ENCODE peak calls at places on chromosomes 3 and 15, in eight cellular contexts. A is SW480; U is HS-5; M is activated T-cell treated with anti-CD3 and anti-CD28 coated beads for 1 hour; Q is breast epithelium; O is DND-41; Y is mesenteric fat pad; X is stimulated activated CD8-positive, alpha-beta memory T cell treated with anti-CD3 and anti-CD28 coated beads, Interleukin-15, amount 100 ng/mL, for 4 hours. C is an unnamed sample.

GRCh38 chr3:27125821-27126501 is 243.2 kb downstream of the NEK10 start:
- DNase-seq in A (no peak), U (no peak), M (no peak), Q (no peak), O (no peak), Y (no peak), X (no peak), C (no peak)

GRCh38 chr15:60865507-60865906 is 363.6 kb downstream of the RORA start:
- DNase-seq in A (no peak), U (peak), M (no peak), Q (no peak), O (no peak), Y (no peak), X (no peak), C (no peak)

GRCh38 chr3:17491601-17492000 is 250.8 kb downstream of the TBC1D5 start:
- DNase-seq in A (no peak), U (peak), M (no peak), Q (no peak), O (no peak), Y (no peak), X (no peak), C (no peak)

GRCh38 chr15:27797765-27798164 is 301.4 kb downstream of the OCA2 start:
- DNase-seq in A (no peak), U (no peak), M (no peak), Q (no peak), O (no peak), Y (no peak), X (no peak), C (no peak)

GRCh38 chr3:175386630-175387029 is 527.5 kb downstream of the NAALADL2 start:
- DNase-seq in A (no peak), U (no peak), M (no peak), Q (no peak), O (no peak), Y (no peak), X (no peak), C (no peak)

GRCh38 chr15:68344600-68344999 is 67.1 kb downstream of the FEM1B start:
- DNase-seq in A (no peak), U (no peak), M (no peak), Q (no peak), O (no peak), Y (no peak), X (no peak), C (no peak)

GRCh38 chr3:165476399-165477060 is 280.3 kb upstream of the SLITRK3 start:
- DNase-seq in A (no peak), U (no peak), M (no peak), Q (no peak), O (no peak), Y (no peak), X (no peak), C (no peak)

GRCh38 chr3:194875581-194876402 is 190.1 kb downstream of the FAM43A start:
- DNase-seq in A (no peak), U (no peak), M (no peak), Q (no peak), O (no peak), Y (peak), X (no peak), C (peak)

GRCh38 chr3:158685151-158685550 is 12.7 kb upstream of the LXN start:
- DNase-seq in A (no peak), U (no peak), M (no peak), Q (no peak), O (no peak), Y (no peak), X (no peak), C (no peak)

GRCh38 chr3:141240290-141241247 is 8.9 kb downstream of the PXYLP1 start:
- DNase-seq in A (no peak), U (no peak), M (no peak), Q (no peak), O (peak), Y (no peak), X (no peak), C (peak)

GRCh38 chr3:167031364-167032049 is 348.6 kb downstream of the ZBBX start:
- DNase-seq in A (no peak), U (no peak), M (no peak), Q (no peak), O (no peak), Y (no peak), X (no peak), C (no peak)

GRCh38 chr3:52140792-52141191 is 13.4 kb downstream of the POC1A start:
- DNase-seq in A (no peak), U (no peak), M (no peak), Q (no peak), O (no peak), Y (no peak), X (no peak), C (no peak)

GRCh38 chr3:122609798-122610559 is 32.5 kb downstream of the PARP15 start:
- DNase-seq in A (peak), U (peak), M (no peak), Q (no peak), O (no peak), Y (no peak), X (no peak), C (no peak)

GRCh38 chr3:178623666-178624255 is 87.5 kb downstream of the KCNMB2 start:
- DNase-seq in A (no peak), U (no peak), M (no peak), Q (no peak), O (no peak), Y (no peak), X (no peak), C (no peak)

GRCh38 chr15:28967071-28967470 is 81.3 kb downstream of the APBA2 start:
- DNase-seq in A (no peak), U (peak), M (no peak), Q (no peak), O (no peak), Y (no peak), X (no peak), C (no peak)

GRCh38 chr3:12974316-12974715 is 98.9 kb downstream of the IQSEC1 start:
- DNase-seq in A (no peak), U (no peak), M (no peak), Q (no peak), O (no peak), Y (no peak), X (no peak), C (no peak)

GRCh38 chr3:177210744-177211502 is 13.6 kb upstream of the TBL1XR1 start:
- DNase-seq in A (no peak), U (no peak), M (no peak), Q (no peak), O (no peak), Y (no peak), X (no peak), C (no peak)

GRCh38 chr3:181570472-181570871 is 141.3 kb upstream of the SOX2 start:
- DNase-seq in A (no peak), U (no peak), M (no peak), Q (no peak), O (no peak), Y (no peak), X (no peak), C (no peak)

GRCh38 chr3:156615592-156616173 is 58.7 kb upstream of the TIPARP start:
- DNase-seq in A (no peak), U (peak), M (no peak), Q (no peak), O (no peak), Y (no peak), X (no peak), C (no peak)

GRCh38 chr3:138093721-138094120 is 21.7 kb downstream of the DZIP1L start:
- DNase-seq in A (no peak), U (no peak), M (no peak), Q (no peak), O (no peak), Y (no peak), X (no peak), C (no peak)

GRCh38 chr15:69037482-69037881 is 23.0 kb downstream of the NOX5 start:
- DNase-seq in A (no peak), U (no peak), M (no peak), Q (no peak), O (no peak), Y (no peak), X (no peak), C (no peak)

GRCh38 chr15:60683156-60683555 is 204.2 kb upstream of the ICE2 start:
- DNase-seq in A (no peak), U (no peak), M (no peak), Q (no peak), O (no peak), Y (no peak), X (no peak), C (no peak)

GRCh38 chr15:26864664-26865191 is 2.1 kb upstream of the GABRA5 start:
- DNase-seq in A (peak), U (no peak), M (no peak), Q (no peak), O (peak), Y (no peak), X (no peak), C (peak)

GRCh38 chr3:14980689-14981088 is 33.3 kb downstream of the NR2C2 start:
- DNase-seq in A (no peak), U (no peak), M (no peak), Q (no peak), O (no peak), Y (no peak), X (no peak), C (no peak)

GRCh38 chr3:86949850-86950249 is 41.1 kb downstream of the VGLL3 start:
- DNase-seq in A (no peak), U (no peak), M (no peak), Q (no peak), O (no peak), Y (no peak), X (no peak), C (no peak)

GRCh38 chr15:100905855-100906254 is 13.3 kb upstream of the LRRK1 start:
- DNase-seq in A (no peak), U (no peak), M (no peak), Q (no peak), O (no peak), Y (peak), X (no peak), C (no peak)

GRCh38 chr3:11228041-11228440 is 44.2 kb upstream of the ATG7 start:
- DNase-seq in A (no peak), U (no peak), M (no peak), Q (no peak), O (no peak), Y (no peak), X (no peak), C (no peak)

GRCh38 chr15:29045717-29046116 is 159.9 kb downstream of the APBA2 start:
- DNase-seq in A (no peak), U (no peak), M (no peak), Q (no peak), O (no peak), Y (peak), X (no peak), C (no peak)

GRCh38 chr15:31265871-31266711 is 60.5 kb upstream of the KLF13 start:
- DNase-seq in A (no peak), U (no peak), M (peak), Q (peak), O (peak), Y (peak), X (peak), C (peak)

GRCh38 chr15:32746116-32746857 is 28.5 kb downstream of the GREM1 start:
- DNase-seq in A (no peak), U (no peak), M (no peak), Q (no peak), O (no peak), Y (no peak), X (no peak), C (no peak)